ENCODE peak calls at places on chromosomes 7 and 10, in six cellular contexts. I is HFFc6; Z is stomach; F is CD8-positive, alpha-beta T cell; R is astrocyte of the spinal cord; M is tibial artery. C is an unnamed sample.

GRCh38 chr10:106515206-106515790 is 649.2 kb downstream of the SORCS1 start:
- DNase-seq in I (no peak), Z (no peak), F (no peak), R (peak), M (no peak), C (no peak)

GRCh38 chr10:3471927-3472704 is 299.5 kb upstream of the PITRM1 start:
- DNase-seq in I (no peak), Z (no peak), F (no peak), R (peak), M (no peak), C (no peak)

GRCh38 chr10:76432274-76433012 is 1001.0 kb downstream of the LRMDA start:
- DNase-seq in I (peak), Z (no peak), F (no peak), R (peak), M (peak), C (no peak)

GRCh38 chr7:5629941-5630340 is 151.5 kb downstream of the RNF216 start:
- DNase-seq in I (peak), Z (no peak), F (peak), R (peak), M (no peak), C (no peak)

GRCh38 chr7:137354361-137354760 is 10.8 kb upstream of the PTN start:
- DNase-seq in I (no peak), Z (no peak), F (no peak), R (peak), M (no peak), C (no peak)

GRCh38 chr7:43431020-43431595 is 151.8 kb upstream of the STK17A start:
- DNase-seq in I (peak), Z (no peak), F (no peak), R (peak), M (no peak), C (no peak)

GRCh38 chr7:94008537-94008936 is 4.4 kb upstream of the BET1 start:
- DNase-seq in I (peak), Z (no peak), F (no peak), R (peak), M (no peak), C (no peak)

GRCh38 chr10:12264204-12264908 is 68.4 kb downstream of the CDC123 start:
- DNase-seq in I (peak), Z (peak), F (peak), R (peak), M (peak), C (peak)

GRCh38 chr7:45881759-45882464 is 6.4 kb upstream of the IGFBP1 start:
- DNase-seq in I (peak), Z (no peak), F (no peak), R (peak), M (no peak), C (no peak)

GRCh38 chr7:96664793-96665192 is 44.9 kb downstream of the SEM1 start:
- DNase-seq in I (no peak), Z (no peak), F (no peak), R (no peak), M (no peak), C (no peak)

GRCh38 chr10:88253120-88253519 is 330.0 kb downstream of the RNLS start:
- DNase-seq in I (no peak), Z (no peak), F (no peak), R (no peak), M (no peak), C (no peak)

GRCh38 chr10:86287966-86288579 is 78.5 kb downstream of the GRID1 start:
- DNase-seq in I (no peak), Z (peak), F (no peak), R (no peak), M (no peak), C (no peak)

DNA sequence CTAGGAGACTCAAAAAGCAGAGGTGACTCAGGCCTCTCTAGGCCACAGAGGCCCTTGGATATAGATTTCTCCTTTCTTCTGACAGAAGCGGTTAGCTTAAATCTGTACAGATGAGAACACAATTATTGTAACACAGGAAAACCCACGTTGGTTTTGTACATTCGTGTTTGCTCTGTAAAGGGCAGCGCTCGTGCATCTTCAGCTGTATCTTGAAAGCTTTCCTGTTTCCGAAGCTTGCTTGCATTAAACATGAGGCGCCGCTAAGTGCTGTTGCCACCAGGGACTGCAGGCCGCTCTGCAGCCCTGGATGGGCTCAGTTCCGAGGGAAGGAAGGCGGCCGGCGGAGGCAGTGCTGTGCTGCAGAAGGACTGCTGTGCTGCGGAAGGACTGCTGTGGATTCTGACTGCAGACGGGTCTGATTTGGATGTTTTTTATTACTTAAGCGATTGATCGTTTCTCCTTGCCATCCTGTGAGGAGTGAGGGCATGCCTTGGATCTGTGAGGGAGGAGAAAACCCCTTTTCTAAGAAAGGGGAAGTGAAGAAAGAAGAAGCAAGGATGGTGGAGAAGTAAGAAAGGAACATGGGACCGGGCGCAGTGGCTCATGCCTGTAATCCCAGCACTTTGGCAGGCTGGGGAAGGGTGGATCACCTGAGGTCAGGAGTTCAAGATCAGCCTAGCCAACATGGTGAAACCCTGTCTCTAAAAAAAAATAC is 53.4 kb downstream of the FHIP2A start:
- DNase-seq in I (no peak), Z (no peak), F (no peak), R (peak), M (no peak), C (no peak)
- TF ChIP-seq CTCF in I (no peak), Z (no peak), F (no peak), R (peak), M (no peak), C (no peak)

DNA sequence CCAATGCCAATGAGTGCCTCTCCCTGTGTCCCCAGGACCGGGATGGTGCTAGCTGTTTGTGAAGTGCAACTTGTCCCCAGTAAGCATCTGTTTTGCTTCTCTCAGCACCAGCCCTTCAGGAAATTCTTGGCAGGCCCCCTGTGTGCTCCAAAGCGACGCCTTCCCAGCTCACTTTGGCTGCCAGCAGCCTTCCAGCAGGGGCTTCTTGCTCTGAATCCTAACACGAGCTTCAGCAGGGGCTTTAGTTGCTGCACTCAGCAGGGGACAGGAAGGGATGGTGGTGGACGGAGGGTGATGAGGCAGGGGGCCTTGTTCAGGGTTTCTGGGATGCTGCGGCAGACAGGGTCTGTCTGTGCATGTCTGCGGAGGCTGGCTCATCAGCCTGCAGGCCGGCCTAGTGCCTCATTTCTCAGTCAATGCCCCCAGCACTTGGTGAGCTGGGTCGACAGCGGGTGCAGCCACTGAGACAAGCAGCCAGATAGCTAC is 368.3 kb downstream of the RPS24 start:
- DNase-seq in I (no peak), Z (no peak), F (no peak), R (no peak), M (no peak), C (no peak)
- TF ChIP-seq CTCF in I (no peak), Z (no peak), F (no peak), R (no peak), M (no peak), C (no peak)

GRCh38 chr10:113287592-113287991 is 265.3 kb upstream of the HABP2 start:
- DNase-seq in I (no peak), Z (no peak), F (no peak), R (no peak), M (no peak), C (no peak)

GRCh38 chr10:113284635-113285034 is 268.2 kb upstream of the HABP2 start:
- DNase-seq in I (no peak), Z (no peak), F (no peak), R (no peak), M (no peak), C (no peak)

GRCh38 chr10:113279262-113279661 is 273.6 kb upstream of the HABP2 start:
- DNase-seq in I (no peak), Z (no peak), F (no peak), R (no peak), M (no peak), C (no peak)

GRCh38 chr10:113285291-113285690 is 267.6 kb upstream of the HABP2 start:
- DNase-seq in I (no peak), Z (no peak), F (no peak), R (no peak), M (no peak), C (no peak)

GRCh38 chr10:113283189-113283588 is 269.7 kb upstream of the HABP2 start:
- DNase-seq in I (no peak), Z (no peak), F (no peak), R (no peak), M (no peak), C (no peak)
- TF ChIP-seq CTCF in I (peak), Z (no peak), F (no peak), R (peak), M (no peak), C (no peak)

DNA sequence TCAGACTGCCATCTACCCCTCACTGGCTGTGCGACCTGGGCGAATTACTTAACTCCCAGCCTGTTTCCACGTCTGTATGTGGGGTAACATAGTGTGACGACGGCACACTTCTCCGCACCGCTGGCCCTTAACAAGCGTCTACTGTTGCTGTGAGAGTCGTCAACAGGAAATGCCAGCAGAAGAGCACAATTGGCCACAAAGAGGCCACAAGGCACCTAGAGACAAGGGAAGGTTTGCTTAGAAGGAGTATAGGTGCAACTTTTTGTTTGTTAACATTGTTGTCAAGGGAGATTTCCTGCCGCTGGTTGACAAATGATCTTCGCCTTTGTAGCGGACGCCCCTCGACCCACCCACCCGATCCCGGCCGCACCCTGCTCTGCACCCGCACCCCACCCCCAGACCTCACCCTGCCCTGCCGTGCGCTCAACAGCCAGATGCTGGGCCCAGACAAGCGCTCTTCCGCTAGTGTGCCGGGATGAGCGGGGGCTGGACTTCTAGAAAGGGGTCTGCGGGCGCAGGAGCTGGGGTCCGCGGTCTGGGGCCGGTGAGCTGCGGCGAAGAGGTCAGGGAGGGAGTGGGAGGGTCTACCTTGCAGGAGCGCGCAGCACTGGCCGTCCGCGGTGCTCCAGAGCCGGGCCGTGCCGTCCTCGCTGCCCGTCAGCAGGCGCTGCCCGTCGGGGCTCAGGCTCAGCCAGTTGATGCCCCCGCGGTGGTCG is 841 bp downstream of the WDR86 start:
- DNase-seq in I (no peak), Z (no peak), F (peak), R (no peak), M (no peak), C (no peak)
- TF ChIP-seq CTCF in I (no peak), Z (no peak), F (no peak), R (no peak), M (no peak), C (no peak)

C was measured in activated B cell treated with CpG ODN at 0.5 μM for 24 hours.